ENCODE peak calls at places on chromosomes 16 and 17, in six cellular contexts. Q is IMR-90, E is neural progenitor cell, H is gastrocnemius medialis, D is HCT116, C is MM.1S. P is an unnamed sample.
A peak's percentile ranks its signal among the peaks of the same experiment; 100 is the strongest.

GRCh38 chr17:79628861-79629547 is 18.2 kb upstream of the RBFOX3 start:
- DNase-seq in H (no peak), C (no peak), D (no peak), Q (no peak), E (peak; percentile 31), P (no peak)

GRCh38 chr16:23512168-23512695 is 1.9 kb upstream of the GGA2 start:
- DNase-seq in D (no peak), C (no peak), Q (no peak), E (no peak), H (no peak), P (no peak)

GRCh38 chr16:1760911-1761310 is 10.4 kb downstream of the NME3 start:
- DNase-seq in D (no peak), H (no peak), Q (no peak), C (no peak), E (no peak), P (no peak)

GRCh38 chr17:61470530-61471136 is 18.4 kb downstream of the TBX4 start:
- DNase-seq in H (no peak), E (no peak), Q (no peak), D (no peak), C (no peak), P (no peak)

GRCh38 chr17:46865100-46865499 is 13.7 kb downstream of the WNT9B start:
- DNase-seq in C (no peak), E (no peak), Q (peak; percentile 38), H (no peak), D (no peak), P (no peak)

GRCh38 chr17:49694847-49695697 is 12.7 kb downstream of the SLC35B1 start:
- DNase-seq in E (peak; percentile 72), C (peak; percentile 43), D (no peak), H (peak; percentile 36), Q (no peak), P (no peak)

GRCh38 chr16:27780468-27781194 is 230.7 kb downstream of the KATNIP start:
- DNase-seq in E (no peak), C (no peak), Q (no peak), D (no peak), H (no peak), P (no peak)

GRCh38 chr17:68356520-68356919 is 65.2 kb downstream of the ARSG start:
- DNase-seq in Q (no peak), H (no peak), D (no peak), E (no peak), C (no peak), P (no peak)

GRCh38 chr17:2958706-2959222 is 104.6 kb downstream of the OR1D5 start:
- DNase-seq in H (no peak), D (no peak), E (no peak), C (no peak), Q (no peak), P (no peak)

GRCh38 chr17:26962255-26963162 is 331.4 kb upstream of the WSB1 start:
- DNase-seq in H (no peak), D (no peak), E (peak; percentile 15), Q (no peak), C (no peak), P (no peak)

GRCh38 chr17:44383363-44383762 is 6.1 kb downstream of the ITGA2B start:
- DNase-seq in C (no peak), H (no peak), E (no peak), D (no peak), Q (no peak), P (no peak)

GRCh38 chr16:49986351-49987124 is 38.5 kb upstream of the CNEP1R1 start:
- DNase-seq in Q (peak; percentile 27), D (peak; percentile 24), E (no peak), H (no peak), C (no peak), P (no peak)

GRCh38 chr17:61073799-61074513 is 325.7 kb upstream of the TBX2 start:
- DNase-seq in E (no peak), Q (no peak), D (no peak), C (no peak), H (no peak), P (no peak)

GRCh38 chr16:16791051-16791450 is 412.1 kb downstream of the NPIPA7 start:
- DNase-seq in E (no peak), H (no peak), Q (no peak), C (no peak), D (no peak), P (no peak)

GRCh38 chr17:17603178-17603894 is 11.8 kb upstream of the PEMT start:
- DNase-seq in D (no peak), H (no peak), Q (no peak), C (no peak), E (no peak), P (no peak)

DNA sequence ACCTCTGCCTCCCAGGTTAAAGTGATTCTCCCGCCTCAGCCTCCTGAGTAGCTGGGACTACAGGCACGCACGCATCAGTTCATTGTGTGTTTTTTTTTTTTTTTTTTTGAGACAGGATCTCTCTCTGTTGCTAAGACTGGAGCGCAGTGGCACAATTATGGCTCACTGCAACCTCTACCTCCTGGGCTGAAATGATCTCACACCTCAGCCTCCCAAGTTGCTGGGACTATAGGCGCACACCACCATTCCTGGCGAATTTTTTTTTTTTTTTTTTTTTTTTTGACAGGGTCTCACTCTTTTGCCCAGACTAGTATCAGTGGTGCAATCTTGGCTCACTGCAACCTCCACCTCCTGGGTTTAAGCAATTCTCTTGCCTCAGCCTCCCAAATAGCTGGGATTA is 17.8 kb upstream of the RAPGEFL1 start:
- DNase-seq in H (no peak), Q (no peak), E (no peak), C (no peak), D (no peak), P (no peak)
- H3K4me3 ChIP-seq in H (no peak overlapping the region), Q (no peak overlapping the region), E (no peak overlapping the region), C (no peak overlapping the region), D (no peak overlapping the region), P (no peak overlapping the region)

GRCh38 chr16:69928856-69929400 is 22.2 kb upstream of the CLEC18A start:
- DNase-seq in Q (no peak), D (no peak), H (no peak), C (no peak), E (no peak), P (no peak)
- H3K4me1 ChIP-seq in Q (peaks cover 11% of the 10 kb centered on the region), D (no peaks in the 10 kb centered on the region), H (peaks cover 17% of the 10 kb centered on the region), C (no peaks in the 10 kb centered on the region), E (no peaks in the 10 kb centered on the region), P (peaks cover 3% of the 10 kb centered on the region)

DNA sequence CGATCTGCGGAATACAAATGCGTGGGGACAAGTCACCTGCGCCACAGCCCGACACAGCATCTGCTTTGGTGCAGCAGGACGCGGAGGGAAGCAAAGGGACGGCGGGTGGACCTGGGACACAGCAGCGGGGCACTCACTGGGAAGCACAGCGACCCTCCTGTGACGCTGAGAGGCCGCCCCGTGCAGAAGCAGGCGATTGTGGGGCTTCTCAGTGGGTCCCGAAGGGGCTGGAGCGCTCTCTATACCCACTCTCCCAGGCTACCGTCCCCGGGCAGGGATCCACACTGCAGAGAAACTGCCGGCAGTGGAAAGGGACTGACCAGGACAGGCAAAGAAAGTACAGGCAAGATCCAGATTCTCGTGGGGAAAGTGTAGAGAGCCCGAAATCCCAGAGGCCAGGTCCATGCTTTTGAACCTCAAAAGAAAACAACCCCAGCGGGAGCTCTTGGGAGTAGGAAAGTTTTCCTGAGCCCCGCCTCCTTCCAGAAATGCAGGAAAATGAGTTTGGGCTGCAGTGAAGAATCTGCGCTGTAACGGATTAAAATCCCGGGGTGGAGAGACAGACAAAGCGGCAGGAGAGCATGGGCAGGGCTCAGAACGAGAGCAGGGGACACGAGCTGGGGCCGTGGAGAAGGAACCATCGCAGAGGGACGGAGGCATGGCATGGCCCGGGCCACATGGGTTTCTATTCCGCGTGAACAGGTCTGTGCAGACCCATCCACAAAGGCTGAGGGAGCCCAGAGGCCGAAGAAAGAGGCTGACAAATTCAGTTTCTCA is 12.7 kb downstream of the COX4I1 start:
- DNase-seq in Q (no peak), H (no peak), E (no peak), D (no peak), C (no peak), P (no peak)
- H3K4me3 ChIP-seq in Q (no peak overlapping the region), H (no peak overlapping the region), E (no peak overlapping the region), D (no peak overlapping the region), C (no peak overlapping the region), P (no peak overlapping the region)

GRCh38 chr16:53768593-53768992 is 64.6 kb downstream of the FTO start:
- DNase-seq in Q (peak; percentile 87), C (no peak), D (peak; percentile 61), E (no peak), H (no peak), P (no peak)
- H3K4me1 ChIP-seq in Q (peaks cover 11% of the 10 kb centered on the region), C (peaks cover 4% of the 10 kb centered on the region), D (peaks cover 50% of the 10 kb centered on the region), E (peaks cover 43% of the 10 kb centered on the region), H (peaks cover 28% of the 10 kb centered on the region), P (no peaks in the 10 kb centered on the region)

GRCh38 chr16:53211253-53211652 is 156.5 kb downstream of the CHD9 start:
- DNase-seq in Q (no peak), C (no peak), E (no peak), D (no peak), H (no peak), P (no peak)
- H3K4me3 ChIP-seq in Q (no peak overlapping the region), C (no peak overlapping the region), E (peak overlapping the region; percentile 77), D (no peak overlapping the region), H (no peak overlapping the region), P (no peak overlapping the region)

DNA sequence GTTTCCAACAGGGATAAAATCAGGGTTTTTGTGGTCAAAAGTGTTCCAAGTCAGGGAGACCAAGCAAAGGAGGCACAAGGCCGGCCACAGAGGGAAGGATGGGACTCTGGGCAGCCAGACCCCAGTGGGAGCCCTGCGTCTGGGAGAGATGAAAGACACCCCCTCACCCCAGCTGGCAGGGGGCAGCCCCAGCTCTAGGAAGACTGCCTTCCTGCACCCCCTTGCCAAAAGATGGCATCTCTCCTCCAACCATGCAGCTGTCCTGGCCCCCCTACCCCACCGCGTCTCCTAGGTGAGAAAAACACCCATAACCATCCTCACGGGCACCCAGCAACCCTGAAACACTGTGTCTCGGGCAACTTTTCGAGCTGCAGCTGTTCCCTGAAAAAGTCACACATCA is 51.3 kb downstream of the CUEDC1 start:
- DNase-seq in E (no peak), Q (no peak), D (no peak), C (no peak), H (no peak), P (no peak)
- H3K4me1 ChIP-seq in E (peaks cover 41% of the 10 kb centered on the region), Q (peaks cover 32% of the 10 kb centered on the region), D (peaks cover 97% of the 10 kb centered on the region), C (peaks cover 21% of the 10 kb centered on the region), H (peaks cover 66% of the 10 kb centered on the region), P (peaks cover 8% of the 10 kb centered on the region)